ENCODE peak calls at places on chromosomes 7 and 10, in six cellular contexts. Z is NCI-H1105 treated with DMSO at 0.1 percent for 48 hours; W is neural crest cell; F is effector CD4-positive, alpha-beta T cell; P is thoracic aorta; Q is caudate nucleus. S is an unnamed sample.
A peak's percentile ranks its signal among the peaks of the same experiment; 100 is the strongest.

GRCh38 chr10:99930731-99931550 is 78.8 kb downstream of the DNMBP start:
- DNase-seq in Z (no peak), P (no peak), W (no peak), Q (no peak), F (no peak), S (no peak)

GRCh38 chr10:80196270-80196949 is 8.9 kb downstream of the ANXA11 start:
- DNase-seq in F (peak; percentile 58), Q (no peak), W (no peak), P (peak; percentile 62), Z (no peak), S (peak; percentile 29)

GRCh38 chr10:22681783-22682183 is 32.6 kb downstream of the PIP4K2A start:
- DNase-seq in Z (no peak), P (no peak), W (no peak), Q (no peak), F (peak; percentile 52), S (no peak)

GRCh38 chr7:32204361-32205018 is 134.3 kb upstream of the PDE1C start:
- DNase-seq in F (no peak), P (no peak), W (peak; percentile 60), Z (peak; percentile 77), Q (peak; percentile 84), S (no peak)

GRCh38 chr7:128094686-128095085 is 63.4 kb upstream of the LRRC4 start:
- DNase-seq in Z (no peak), Q (no peak), F (no peak), W (no peak), P (no peak), S (no peak)

GRCh38 chr10:110368556-110368955 is 63.8 kb upstream of the SMNDC1 start:
- DNase-seq in F (no peak), W (no peak), P (no peak), Z (no peak), Q (no peak), S (no peak)

GRCh38 chr7:7176421-7177043 is 5.8 kb upstream of the C1GALT1 start:
- DNase-seq in F (no peak), W (no peak), Z (no peak), P (no peak), Q (no peak), S (no peak)

GRCh38 chr10:127406018-127406550 is 143.0 kb upstream of the NPS start:
- DNase-seq in P (no peak), Q (no peak), W (no peak), Z (no peak), F (no peak), S (no peak)

GRCh38 chr10:47418966-47419365 is 34.9 kb upstream of the ZNF488 start:
- DNase-seq in W (no peak), Z (no peak), P (no peak), Q (no peak), F (no peak), S (no peak)

GRCh38 chr10:133564816-133565215 is 567 bp downstream of the SYCE1 start:
- DNase-seq in F (no peak), Z (no peak), W (no peak), Q (no peak), P (no peak), S (no peak)

GRCh38 chr7:35985126-35985754 is 167.8 kb upstream of the EEPD1 start:
- DNase-seq in Q (peak; percentile 42), W (peak; percentile 69), P (no peak), F (peak; percentile 70), Z (peak; percentile 66), S (peak; percentile 79)

GRCh38 chr7:52500796-52501195 is 534.6 kb upstream of the POM121L12 start:
- DNase-seq in Q (no peak), Z (peak; percentile 5), W (no peak), P (no peak), F (no peak), S (no peak)

GRCh38 chr7:77266162-77266807 is 66.7 kb upstream of the FGL2 start:
- DNase-seq in F (no peak), P (no peak), W (no peak), Z (no peak), Q (no peak), S (no peak)

GRCh38 chr10:2978111-2978510 is 89.2 kb upstream of the PFKP start:
- DNase-seq in W (no peak), Q (no peak), P (no peak), F (no peak), Z (peak; percentile 60), S (no peak)

GRCh38 chr7:127678947-127679346 is 27.0 kb downstream of the SND1 start:
- DNase-seq in P (no peak), F (no peak), W (no peak), Z (no peak), Q (no peak), S (no peak)

S was measured in naive thymus-derived CD8-positive, alpha-beta T cell.